ENCODE peak calls at places on chromosomes 3 and 15, in eight cellular contexts. One of them, this sample, is unnamed.

GRCh38 chr15:53786421-53786820 is 27.0 kb upstream of the WDR72 start:
- DNase-seq in EL: no peak
- DNase-seq in H4: no peak
- DNase-seq in germinal center: no peak
- DNase-seq in NCI-H1092: no peak
- DNase-seq in left colon: peak
- DNase-seq in frontal cortex: no peak
- DNase-seq in neuronal stem cell: no peak
- DNase-seq in this sample: no peak

GRCh38 chr3:187745201-187746058 is at the start of gene BCL6:
- DNase-seq in left colon: peak
- DNase-seq in H4: peak
- DNase-seq in NCI-H1092: peak
- DNase-seq in germinal center: peak
- DNase-seq in frontal cortex: peak
- DNase-seq in neuronal stem cell: peak
- DNase-seq in EL: peak
- DNase-seq in this sample: peak

GRCh38 chr15:56244237-56244810 is 645 bp upstream of the RFX7 start:
- DNase-seq in NCI-H1092: peak
- DNase-seq in H4: peak
- DNase-seq in frontal cortex: peak
- DNase-seq in left colon: peak
- DNase-seq in EL: peak
- DNase-seq in germinal center: peak
- DNase-seq in neuronal stem cell: peak
- DNase-seq in this sample: peak

GRCh38 chr15:95227235-95227634 is 995.9 kb downstream of the MCTP2 start:
- DNase-seq in germinal center: no peak
- DNase-seq in NCI-H1092: no peak
- DNase-seq in H4: no peak
- DNase-seq in frontal cortex: no peak
- DNase-seq in neuronal stem cell: no peak
- DNase-seq in EL: no peak
- DNase-seq in left colon: no peak
- DNase-seq in this sample: no peak

GRCh38 chr3:184568918-184569829 is 7.6 kb downstream of the EPHB3 start:
- DNase-seq in EL: peak
- DNase-seq in H4: peak
- DNase-seq in frontal cortex: peak
- DNase-seq in left colon: peak
- DNase-seq in germinal center: no peak
- DNase-seq in neuronal stem cell: no peak
- DNase-seq in NCI-H1092: no peak
- DNase-seq in this sample: peak

GRCh38 chr3:129663045-129663446 is 56.6 kb upstream of the PLXND1 start:
- DNase-seq in left colon: no peak
- DNase-seq in neuronal stem cell: no peak
- DNase-seq in H4: no peak
- DNase-seq in germinal center: no peak
- DNase-seq in EL: peak
- DNase-seq in frontal cortex: no peak
- DNase-seq in NCI-H1092: no peak
- DNase-seq in this sample: no peak

GRCh38 chr15:92115834-92116233 is 262.3 kb downstream of the SLCO3A1 start:
- DNase-seq in EL: no peak
- DNase-seq in H4: no peak
- DNase-seq in germinal center: no peak
- DNase-seq in NCI-H1092: no peak
- DNase-seq in left colon: no peak
- DNase-seq in neuronal stem cell: no peak
- DNase-seq in frontal cortex: no peak
- DNase-seq in this sample: no peak

GRCh38 chr15:67506775-67507747 is 13.9 kb upstream of the C15orf61 start:
- DNase-seq in EL: peak
- DNase-seq in frontal cortex: no peak
- DNase-seq in left colon: no peak
- DNase-seq in NCI-H1092: no peak
- DNase-seq in neuronal stem cell: no peak
- DNase-seq in germinal center: no peak
- DNase-seq in H4: no peak
- DNase-seq in this sample: peak

GRCh38 chr3:146605106-146605505 is at the start of gene PLSCR5:
- DNase-seq in germinal center: no peak
- DNase-seq in NCI-H1092: no peak
- DNase-seq in EL: no peak
- DNase-seq in H4: no peak
- DNase-seq in frontal cortex: no peak
- DNase-seq in neuronal stem cell: no peak
- DNase-seq in left colon: no peak
- DNase-seq in this sample: no peak

GRCh38 chr3:98482717-98483482 is 14.6 kb upstream of the OR5K2 start:
- DNase-seq in EL: no peak
- DNase-seq in frontal cortex: no peak
- DNase-seq in NCI-H1092: no peak
- DNase-seq in left colon: peak
- DNase-seq in neuronal stem cell: no peak
- DNase-seq in germinal center: no peak
- DNase-seq in H4: no peak
- DNase-seq in this sample: no peak

GRCh38 chr15:99929266-99929665 is 196.0 kb upstream of the LYSMD4 start:
- DNase-seq in neuronal stem cell: no peak
- DNase-seq in germinal center: no peak
- DNase-seq in EL: no peak
- DNase-seq in left colon: no peak
- DNase-seq in frontal cortex: no peak
- DNase-seq in H4: no peak
- DNase-seq in NCI-H1092: no peak
- DNase-seq in this sample: no peak

GRCh38 chr3:188217011-188217463 is 63.1 kb downstream of the LPP start:
- DNase-seq in H4: no peak
- DNase-seq in NCI-H1092: no peak
- DNase-seq in frontal cortex: no peak
- DNase-seq in EL: no peak
- DNase-seq in neuronal stem cell: no peak
- DNase-seq in germinal center: no peak
- DNase-seq in left colon: no peak
- DNase-seq in this sample: no peak

GRCh38 chr3:133915685-133916639 is 20.3 kb upstream of the RAB6B start:
- DNase-seq in EL: no peak
- DNase-seq in NCI-H1092: no peak
- DNase-seq in frontal cortex: no peak
- DNase-seq in neuronal stem cell: no peak
- DNase-seq in H4: no peak
- DNase-seq in left colon: no peak
- DNase-seq in germinal center: no peak
- DNase-seq in this sample: no peak

GRCh38 chr3:69273895-69274294 is 112.0 kb downstream of the FRMD4B start:
- DNase-seq in left colon: no peak
- DNase-seq in H4: no peak
- DNase-seq in frontal cortex: no peak
- DNase-seq in neuronal stem cell: no peak
- DNase-seq in germinal center: no peak
- DNase-seq in NCI-H1092: no peak
- DNase-seq in EL: no peak
- DNase-seq in this sample: no peak

GRCh38 chr15:101092186-101092866 is 159.5 kb downstream of the CHSY1 start:
- DNase-seq in left colon: no peak
- DNase-seq in H4: no peak
- DNase-seq in NCI-H1092: no peak
- DNase-seq in EL: no peak
- DNase-seq in frontal cortex: no peak
- DNase-seq in germinal center: no peak
- DNase-seq in neuronal stem cell: no peak
- DNase-seq in this sample: peak

GRCh38 chr15:38253448-38253847 is 812 bp downstream of the SPRED1 start:
- DNase-seq in frontal cortex: no peak
- DNase-seq in NCI-H1092: no peak
- DNase-seq in EL: peak
- DNase-seq in germinal center: no peak
- DNase-seq in neuronal stem cell: peak
- DNase-seq in H4: peak
- DNase-seq in left colon: no peak
- DNase-seq in this sample: peak

GRCh38 chr15:31852933-31853332 is 177.4 kb upstream of the CHRNA7 start:
- DNase-seq in H4: no peak
- DNase-seq in EL: no peak
- DNase-seq in neuronal stem cell: no peak
- DNase-seq in left colon: no peak
- DNase-seq in NCI-H1092: no peak
- DNase-seq in frontal cortex: no peak
- DNase-seq in germinal center: no peak
- DNase-seq in this sample: no peak

GRCh38 chr3:106431698-106432097 is 562.9 kb upstream of the CBLB start:
- DNase-seq in neuronal stem cell: no peak
- DNase-seq in germinal center: no peak
- DNase-seq in NCI-H1092: no peak
- DNase-seq in EL: no peak
- DNase-seq in frontal cortex: no peak
- DNase-seq in left colon: no peak
- DNase-seq in H4: no peak
- DNase-seq in this sample: no peak

GRCh38 chr15:57597431-57597830 is 5.7 kb downstream of the MYZAP start:
- DNase-seq in left colon: no peak
- DNase-seq in neuronal stem cell: no peak
- DNase-seq in H4: no peak
- DNase-seq in NCI-H1092: no peak
- DNase-seq in germinal center: no peak
- DNase-seq in frontal cortex: no peak
- DNase-seq in EL: no peak
- DNase-seq in this sample: no peak

GRCh38 chr3:149590691-149591441 is 67.0 kb downstream of the WWTR1 start:
- DNase-seq in frontal cortex: no peak
- DNase-seq in NCI-H1092: no peak
- DNase-seq in EL: no peak
- DNase-seq in germinal center: no peak
- DNase-seq in H4: no peak
- DNase-seq in neuronal stem cell: no peak
- DNase-seq in left colon: no peak
- DNase-seq in this sample: no peak

GRCh38 chr3:170918715-170919114 is 10.3 kb upstream of the EIF5A2 start:
- DNase-seq in frontal cortex: no peak
- DNase-seq in NCI-H1092: no peak
- DNase-seq in EL: no peak
- DNase-seq in left colon: no peak
- DNase-seq in H4: no peak
- DNase-seq in germinal center: no peak
- DNase-seq in neuronal stem cell: no peak
- DNase-seq in this sample: no peak

GRCh38 chr3:124364230-124365022 is 365.8 kb upstream of the UMPS start:
- DNase-seq in left colon: no peak
- DNase-seq in H4: no peak
- DNase-seq in EL: no peak
- DNase-seq in NCI-H1092: no peak
- DNase-seq in frontal cortex: no peak
- DNase-seq in neuronal stem cell: no peak
- DNase-seq in germinal center: no peak
- DNase-seq in this sample: peak

GRCh38 chr3:73848173-73848751 is 223.5 kb upstream of the PDZRN3 start:
- DNase-seq in neuronal stem cell: peak
- DNase-seq in H4: no peak
- DNase-seq in NCI-H1092: peak
- DNase-seq in EL: peak
- DNase-seq in frontal cortex: peak
- DNase-seq in left colon: no peak
- DNase-seq in germinal center: no peak
- DNase-seq in this sample: peak

GRCh38 chr3:102006812-102007485 is 157.6 kb downstream of the NFKBIZ start:
- DNase-seq in NCI-H1092: peak
- DNase-seq in frontal cortex: peak
- DNase-seq in neuronal stem cell: no peak
- DNase-seq in left colon: no peak
- DNase-seq in H4: peak
- DNase-seq in EL: peak
- DNase-seq in germinal center: no peak
- DNase-seq in this sample: peak

GRCh38 chr3:24624938-24625681 is 130.5 kb upstream of the THRB start:
- DNase-seq in left colon: no peak
- DNase-seq in H4: no peak
- DNase-seq in frontal cortex: no peak
- DNase-seq in EL: no peak
- DNase-seq in neuronal stem cell: no peak
- DNase-seq in NCI-H1092: no peak
- DNase-seq in germinal center: no peak
- DNase-seq in this sample: no peak

GRCh38 chr15:73802336-73803105 is 49.4 kb upstream of the INSYN1 start:
- DNase-seq in germinal center: no peak
- DNase-seq in left colon: no peak
- DNase-seq in H4: no peak
- DNase-seq in neuronal stem cell: no peak
- DNase-seq in NCI-H1092: no peak
- DNase-seq in frontal cortex: peak
- DNase-seq in EL: no peak
- DNase-seq in this sample: no peak

GRCh38 chr3:196163687-196164493 is 47.3 kb downstream of the ZDHHC19 start:
- DNase-seq in neuronal stem cell: no peak
- DNase-seq in germinal center: no peak
- DNase-seq in EL: no peak
- DNase-seq in NCI-H1092: no peak
- DNase-seq in left colon: peak
- DNase-seq in frontal cortex: no peak
- DNase-seq in H4: no peak
- DNase-seq in this sample: no peak

GRCh38 chr3:186110975-186111974 is 2.4 kb upstream of the ETV5 start:
- DNase-seq in neuronal stem cell: no peak
- DNase-seq in EL: no peak
- DNase-seq in H4: no peak
- DNase-seq in germinal center: no peak
- DNase-seq in frontal cortex: no peak
- DNase-seq in NCI-H1092: no peak
- DNase-seq in left colon: no peak
- DNase-seq in this sample: no peak

GRCh38 chr15:20341901-20342605 is 199.5 kb downstream of the GOLGA6L6 start:
- DNase-seq in NCI-H1092: no peak
- DNase-seq in H4: no peak
- DNase-seq in neuronal stem cell: no peak
- DNase-seq in EL: no peak
- DNase-seq in left colon: peak
- DNase-seq in frontal cortex: no peak
- DNase-seq in germinal center: peak
- DNase-seq in this sample: no peak